ENCODE peak calls at places on chromosomes 6 and 20, in five cellular contexts. Q is HEK293T, Y is HepG2, P is GM12878, W is NT2/D1. N is an unnamed sample.

GRCh38 chr20:31869942-31870702 is at the start of the genes DUSP15 and TTLL9:
- DNase-seq in Q (peak; percentile 46), Y (no peak), P (no peak), W (no peak), N (peak; percentile 79)

GRCh38 chr6:109194770-109195169 is 99.5 kb downstream of the CEP57L1 start:
- DNase-seq in Q (no peak), Y (no peak), P (no peak), W (no peak), N (no peak)

GRCh38 chr6:22877946-22878705 is 308.8 kb downstream of the HDGFL1 start:
- DNase-seq in Y (no peak), W (peak; percentile 48), Q (no peak), P (no peak), N (no peak)

GRCh38 chr6:170186006-170186908 is 104.6 kb downstream of the DLL1 start:
- DNase-seq in W (no peak), Q (no peak), Y (no peak), P (no peak), N (no peak)

GRCh38 chr20:3312940-3313656 is 74.1 kb upstream of the SLC4A11 start:
- DNase-seq in Q (no peak), Y (peak; percentile 52), P (no peak), W (no peak), N (no peak)

GRCh38 chr6:89221971-89222887 is 5.1 kb upstream of the GABRR1 start:
- DNase-seq in P (no peak), Q (no peak), W (no peak), Y (no peak), N (no peak)

GRCh38 chr6:90660971-90661370 is 74.1 kb upstream of the MAP3K7 start:
- DNase-seq in W (no peak), P (no peak), Y (no peak), Q (no peak), N (no peak)

GRCh38 chr20:507006-507758 is 36.4 kb downstream of the CSNK2A1 start:
- DNase-seq in Q (no peak), P (no peak), W (no peak), Y (no peak), N (no peak)

GRCh38 chr20:17571153-17571527 is 1.3 kb downstream of the DSTN start:
- DNase-seq in Q (no peak), W (no peak), P (no peak), Y (no peak), N (no peak)

GRCh38 chr6:81241717-81242116 is 510.8 kb downstream of the TENT5A start:
- DNase-seq in Q (peak; percentile 6), P (no peak), W (peak; percentile 1), Y (peak; percentile 38), N (no peak)

GRCh38 chr6:32566957-32567356 is 22.7 kb downstream of the HLA-DRB1 start:
- DNase-seq in W (no peak), P (no peak), Q (no peak), Y (no peak), N (no peak)

GRCh38 chr6:35317483-35318199 is 20.0 kb downstream of the DEF6 start:
- DNase-seq in Q (no peak), P (no peak), Y (no peak), W (no peak), N (no peak)

GRCh38 chr6:153941768-153942167 is 97.3 kb upstream of the OPRM1 start:
- DNase-seq in Y (peak; percentile 44), P (no peak), W (no peak), Q (no peak), N (no peak)

GRCh38 chr20:58959652-58960051 is 21.4 kb upstream of the NELFCD start:
- DNase-seq in Q (no peak), W (no peak), Y (no peak), P (no peak), N (no peak)

GRCh38 chr6:72784581-72784980 is 162.7 kb downstream of the KCNQ5 start:
- DNase-seq in Q (no peak), W (no peak), Y (no peak), P (no peak), N (no peak)

GRCh38 chr6:160768101-160768500 is 66.1 kb downstream of the PLG start:
- DNase-seq in W (no peak), Q (no peak), Y (no peak), P (no peak), N (no peak)

GRCh38 chr6:16956371-16956770 is 145.5 kb upstream of the STMND1 start:
- DNase-seq in Q (no peak), W (no peak), Y (no peak), P (no peak), N (no peak)

GRCh38 chr6:123926000-123926399 is 122.3 kb downstream of the NKAIN2 start:
- DNase-seq in P (no peak), Y (no peak), Q (no peak), W (no peak), N (no peak)

GRCh38 chr6:30740993-30741784 is 1.3 kb downstream of the FLOT1 start:
- DNase-seq in P (no peak), W (no peak), Y (no peak), Q (no peak), N (no peak)

GRCh38 chr6:4350571-4351505 is 215.5 kb upstream of the ECI2 start:
- DNase-seq in W (no peak), Y (no peak), P (no peak), Q (no peak), N (no peak)

GRCh38 chr6:100808638-100809275 is 72.4 kb downstream of the ASCC3 start:
- DNase-seq in Y (no peak), P (no peak), Q (no peak), W (no peak), N (no peak)

GRCh38 chr6:109305028-109305427 is 77.2 kb downstream of the CD164 start:
- DNase-seq in Q (no peak), W (no peak), Y (no peak), P (no peak), N (no peak)

GRCh38 chr6:1749041-1749440 is 139.3 kb downstream of the FOXC1 start:
- DNase-seq in P (no peak), Y (no peak), W (no peak), Q (no peak), N (no peak)

GRCh38 chr6:33962673-33963072 is 158.9 kb upstream of the MLN start:
- DNase-seq in Y (no peak), P (no peak), Q (no peak), W (no peak), N (no peak)

GRCh38 chr20:50381771-50382593 is 128.2 kb upstream of the PTPN1 start:
- DNase-seq in P (peak; percentile 30), Q (no peak), Y (no peak), W (no peak), N (no peak)

GRCh38 chr6:7215140-7215539 is 97.9 kb downstream of the SSR1 start:
- DNase-seq in W (no peak), P (no peak), Q (no peak), Y (peak; percentile 46), N (no peak)

GRCh38 chr6:133951881-133952814 is 876 bp upstream of the TBPL1 start:
- DNase-seq in P (no peak), Q (peak; percentile 75), Y (peak; percentile 77), W (peak; percentile 13), N (no peak)

GRCh38 chr20:3896302-3896701 is 7.1 kb downstream of the PANK2 start:
- DNase-seq in Q (no peak), P (no peak), W (no peak), Y (no peak), N (no peak)

GRCh38 chr6:36375644-36376155 is 11.8 kb downstream of the ETV7 start:
- DNase-seq in W (no peak), Q (no peak), Y (no peak), P (no peak), N (no peak)

GRCh38 chr20:34708621-34709043 is 4.5 kb downstream of the TP53INP2 start:
- DNase-seq in Y (no peak), W (peak; percentile 42), Q (peak; percentile 30), P (no peak), N (no peak)

GRCh38 chr6:124670801-124671200 is 291.4 kb upstream of the RNF217 start:
- DNase-seq in Q (no peak), Y (no peak), W (no peak), P (no peak), N (no peak)

GRCh38 chr20:50242863-50243609 is 52.4 kb downstream of the CEBPB start:
- DNase-seq in W (no peak), Q (no peak), P (no peak), Y (peak; percentile 93), N (no peak)

GRCh38 chr6:21075986-21076385 is 517.6 kb upstream of the SOX4 start:
- DNase-seq in P (no peak), Y (no peak), Q (no peak), W (no peak), N (no peak)

GRCh38 chr6:137700751-137701477 is 166.1 kb upstream of the TNFAIP3 start:
- DNase-seq in P (no peak), Q (no peak), W (no peak), Y (peak; percentile 53), N (no peak)
- TF ChIP-seq SUZ12 in P (no peak), Q (no peak), W (no peak), Y (no peak), N (no peak)

GRCh38 chr6:20038805-20039204 is 173.5 kb downstream of the MBOAT1 start:
- DNase-seq in W (no peak), Y (no peak), Q (no peak), P (no peak), N (no peak)
- TF ChIP-seq SUZ12 in W (no peak), Y (no peak), Q (no peak), P (no peak), N (no peak)

DNA sequence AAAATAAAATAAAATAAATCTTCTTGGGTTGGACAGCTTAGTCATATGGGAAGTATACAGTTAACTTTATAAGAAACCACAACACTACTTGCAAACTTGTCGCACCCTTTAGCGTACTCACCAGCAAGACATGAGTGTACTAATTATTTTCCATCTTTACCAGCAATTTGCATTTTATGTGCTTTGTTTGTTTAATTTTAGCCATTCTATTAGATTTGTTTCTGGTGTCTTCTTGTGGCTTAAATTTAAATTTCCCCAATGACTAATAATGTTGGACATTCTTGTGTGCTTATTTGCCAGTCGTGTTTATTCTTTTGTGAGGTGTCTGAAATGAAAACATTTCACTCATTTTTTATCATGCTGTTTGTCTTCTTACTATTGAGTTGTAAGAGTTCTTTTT is 1172.2 kb upstream of the CITED2 start:
- DNase-seq in P (no peak), Y (no peak), W (no peak), Q (no peak), N (no peak)
- TF ChIP-seq SUZ12 in P (no peak), Y (no peak), W (no peak), Q (no peak), N (no peak)

DNA sequence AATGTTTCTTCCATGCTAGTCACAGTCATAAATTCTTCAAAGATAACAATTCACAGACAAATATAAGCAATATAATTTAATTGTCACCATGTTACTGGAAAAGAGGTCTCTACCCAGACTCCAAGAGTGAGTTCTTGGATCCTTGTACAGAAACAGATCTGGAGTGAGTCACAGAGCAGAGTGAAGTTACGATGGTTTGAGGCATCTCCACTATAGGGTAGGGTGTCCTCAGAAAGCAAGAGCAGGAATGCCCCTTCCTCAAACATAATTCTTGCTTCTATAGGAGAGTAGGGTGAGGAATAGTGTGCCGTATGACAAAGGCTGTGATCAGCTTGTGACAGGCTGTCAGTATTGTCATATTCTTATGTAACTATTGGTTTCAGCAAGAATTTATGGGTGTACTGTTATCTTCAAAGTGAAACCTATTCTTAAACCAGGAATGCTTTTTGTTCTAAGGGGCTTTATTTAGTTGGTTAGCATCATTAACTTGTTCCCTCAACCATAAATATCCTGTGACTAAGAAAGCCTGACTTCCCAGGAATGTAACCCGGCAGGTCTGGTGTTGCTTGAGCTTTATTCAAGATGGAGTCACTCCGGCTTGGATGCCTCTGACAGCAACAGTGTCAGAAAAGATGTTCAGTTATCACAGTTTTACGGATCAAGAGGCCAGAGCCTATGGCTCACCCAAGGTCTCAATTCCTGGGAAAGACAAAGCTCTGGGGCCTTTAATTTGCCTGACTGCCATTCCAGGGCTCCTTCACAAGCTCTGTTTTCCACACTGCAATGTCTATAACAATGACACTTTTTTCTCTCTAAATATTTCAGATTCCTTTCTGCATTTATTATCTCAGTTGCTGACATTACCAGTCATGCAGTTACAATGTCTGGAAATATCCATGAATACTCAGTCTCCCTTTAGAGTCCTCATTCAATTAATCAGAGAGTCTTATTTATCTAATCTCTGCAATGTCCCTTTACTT is 298.6 kb downstream of the C6orf118 start:
- DNase-seq in W (no peak), Q (no peak), Y (no peak), P (no peak), N (no peak)
- TF ChIP-seq SUZ12 in W (no peak), Q (no peak), Y (no peak), P (no peak), N (no peak)